ENCODE peak calls at places on chromosomes 5 and 9, in five cellular contexts. R is SK-N-SH, G is HepG2, F is GM23338, U is HCT116. T is an unnamed sample. For H3K4me1, the result is how much of the 10 kb centered on the place peaks cover.

GRCh38 chr9:90842984-90843383 is 41.4 kb downstream of the SYK start:
- DNase-seq in F (no peak), U (no peak), R (no peak), G (no peak), T (no peak)

GRCh38 chr5:163424836-163425235 is 12.6 kb upstream of the CCNG1 start:
- DNase-seq in F (no peak), R (no peak), G (no peak), U (no peak), T (no peak)

GRCh38 chr5:158387499-158387898 is 528.6 kb upstream of the CLINT1 start:
- DNase-seq in F (no peak), G (no peak), U (no peak), R (peak), T (no peak)

GRCh38 chr5:140341591-140341990 is 4.8 kb downstream of the HBEGF start:
- DNase-seq in F (no peak), G (no peak), R (no peak), U (no peak), T (no peak)

GRCh38 chr9:87497604-87498045 is at the start of gene DAPK1:
- DNase-seq in F (peak), R (peak), U (peak), G (peak), T (no peak)

GRCh38 chr9:27847818-27848217 is 274.5 kb upstream of the C9orf72 start:
- DNase-seq in U (no peak), R (no peak), G (no peak), F (no peak), T (no peak)

GRCh38 chr9:104881991-104882555 is 45.9 kb downstream of the ABCA1 start:
- DNase-seq in U (no peak), F (no peak), G (no peak), R (peak), T (no peak)

GRCh38 chr9:127503947-127504886 is 52.9 kb downstream of the LRSAM1 start:
- DNase-seq in R (peak), G (peak), F (peak), U (peak), T (no peak)

GRCh38 chr9:4318741-4319140 is 18.9 kb upstream of the GLIS3 start:
- DNase-seq in F (no peak), G (no peak), U (no peak), R (no peak), T (no peak)

GRCh38 chr9:111362526-111362925 is 32.5 kb upstream of the OR2K2 start:
- DNase-seq in R (no peak), G (no peak), U (no peak), F (no peak), T (no peak)

GRCh38 chr9:114082017-114082735 is 4.1 kb upstream of the AMBP start:
- DNase-seq in G (peak), U (peak), F (peak), R (peak), T (peak)

GRCh38 chr9:115615821-115616665 is 498.1 kb upstream of the TNC start:
- DNase-seq in G (no peak), R (peak), U (no peak), F (no peak), T (no peak)

GRCh38 chr5:131217791-131218190 is 46.1 kb upstream of the CDC42SE2 start:
- DNase-seq in G (no peak), F (no peak), R (no peak), U (no peak), T (no peak)

GRCh38 chr5:25909163-25909562 is 1129.2 kb downstream of the CDH9 start:
- DNase-seq in F (no peak), G (no peak), U (no peak), R (no peak), T (no peak)

GRCh38 chr5:113061851-113062631 is 85.4 kb downstream of the DCP2 start:
- DNase-seq in G (no peak), R (peak), F (no peak), U (no peak), T (no peak)

GRCh38 chr9:124320062-124320973 is 62.6 kb downstream of the NEK6 start:
- DNase-seq in R (peak), G (peak), U (peak), F (peak), T (no peak)

GRCh38 chr5:17738461-17738860 is 104.2 kb downstream of the TAF11L14 start:
- DNase-seq in R (no peak), F (no peak), G (no peak), U (no peak), T (no peak)

GRCh38 chr9:72753261-72753893 is 199.5 kb downstream of the ALDH1A1 start:
- DNase-seq in G (no peak), R (no peak), U (no peak), F (no peak), T (no peak)

GRCh38 chr5:161305601-161306000 is 240.9 kb downstream of the GABRB2 start:
- DNase-seq in F (no peak), U (no peak), G (no peak), R (no peak), T (no peak)

GRCh38 chr9:76629205-76629990 is 134.8 kb upstream of the PCA3 start:
- DNase-seq in F (no peak), R (no peak), G (no peak), U (no peak), T (no peak)

GRCh38 chr5:32848120-32848519 is 137.0 kb downstream of the NPR3 start:
- DNase-seq in U (no peak), G (no peak), F (no peak), R (no peak), T (no peak)

GRCh38 chr9:106677815-106678214 is 185.2 kb upstream of the ZNF462 start:
- DNase-seq in G (no peak), U (no peak), F (peak), R (no peak), T (no peak)
- H3K4me1 ChIP-seq in G (under half), U (under half), F (under half), R (under half), T (under half)

DNA sequence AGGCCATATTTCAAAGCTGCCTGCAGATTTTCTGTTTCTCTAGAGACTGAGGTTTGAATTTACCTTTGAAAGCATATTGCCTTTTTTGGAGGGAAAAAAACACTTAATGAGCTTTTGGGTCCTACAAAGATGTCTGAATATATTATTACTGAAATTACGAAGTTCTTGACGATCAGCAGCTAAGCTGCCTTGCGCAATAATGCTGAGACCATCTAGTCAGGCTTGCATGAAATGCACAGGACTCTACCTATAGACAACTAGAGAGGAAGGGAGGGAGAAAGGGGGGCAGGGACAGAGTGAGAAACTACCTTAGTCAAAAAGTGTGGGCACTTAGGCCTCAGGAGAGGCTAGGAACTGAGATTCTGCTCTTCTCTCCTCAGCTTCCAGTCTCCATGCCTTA is 175.9 kb upstream of the KIF2A start:
- DNase-seq in F (no peak), U (no peak), R (no peak), G (no peak), T (no peak)
- TF ChIP-seq CTCF in F (no peak), U (no peak), R (no peak), G (no peak), T (no peak)

DNA sequence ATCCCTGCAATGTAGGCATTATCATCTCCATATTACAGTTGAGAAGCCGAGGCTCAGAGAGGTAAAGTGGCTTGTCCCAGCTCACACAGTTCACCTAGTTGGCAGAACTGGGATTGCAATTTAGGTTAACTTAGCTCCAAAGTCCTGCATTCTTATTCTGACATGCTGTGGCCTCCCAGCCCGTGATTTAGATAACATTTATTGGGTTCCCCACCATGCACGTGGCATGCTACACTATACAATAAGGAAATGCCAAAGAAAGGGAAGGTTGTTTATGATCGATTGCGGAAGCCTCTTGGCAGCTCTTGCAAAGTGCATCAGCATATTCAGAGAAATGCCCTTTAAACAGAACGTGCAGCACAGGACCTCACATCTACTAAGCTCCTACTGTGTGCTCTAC is 3.2 kb downstream of the NEURL1B start:
- DNase-seq in R (no peak), F (no peak), G (no peak), U (no peak), T (no peak)
- TF ChIP-seq POLR2AphosphoS5 in R (no peak), F (no peak), G (no peak), U (no peak), T (no peak)

GRCh38 chr5:151662805-151663204 is 23.9 kb downstream of the SPARC start:
- DNase-seq in U (no peak), R (no peak), F (no peak), G (no peak), T (no peak)
- H3K4me1 ChIP-seq in U (under half), R (under half), F (under half), G (under half), T (half or more)

GRCh38 chr9:35911690-35912089 is 2.4 kb downstream of the SPAAR start:
- DNase-seq in G (no peak), R (no peak), U (no peak), F (no peak), T (no peak)

GRCh38 chr9:35912791-35913400 is 3.6 kb downstream of the SPAAR start:
- DNase-seq in F (no peak), R (no peak), G (no peak), U (no peak), T (no peak)

GRCh38 chr9:35909687-35910612 is 660 bp downstream of the SPAAR start:
- DNase-seq in F (no peak), G (no peak), U (no peak), R (no peak), T (no peak)

GRCh38 chr9:35909274-35909673 is at the start of gene SPAAR:
- DNase-seq in U (no peak), F (no peak), G (no peak), R (no peak), T (no peak)

DNA sequence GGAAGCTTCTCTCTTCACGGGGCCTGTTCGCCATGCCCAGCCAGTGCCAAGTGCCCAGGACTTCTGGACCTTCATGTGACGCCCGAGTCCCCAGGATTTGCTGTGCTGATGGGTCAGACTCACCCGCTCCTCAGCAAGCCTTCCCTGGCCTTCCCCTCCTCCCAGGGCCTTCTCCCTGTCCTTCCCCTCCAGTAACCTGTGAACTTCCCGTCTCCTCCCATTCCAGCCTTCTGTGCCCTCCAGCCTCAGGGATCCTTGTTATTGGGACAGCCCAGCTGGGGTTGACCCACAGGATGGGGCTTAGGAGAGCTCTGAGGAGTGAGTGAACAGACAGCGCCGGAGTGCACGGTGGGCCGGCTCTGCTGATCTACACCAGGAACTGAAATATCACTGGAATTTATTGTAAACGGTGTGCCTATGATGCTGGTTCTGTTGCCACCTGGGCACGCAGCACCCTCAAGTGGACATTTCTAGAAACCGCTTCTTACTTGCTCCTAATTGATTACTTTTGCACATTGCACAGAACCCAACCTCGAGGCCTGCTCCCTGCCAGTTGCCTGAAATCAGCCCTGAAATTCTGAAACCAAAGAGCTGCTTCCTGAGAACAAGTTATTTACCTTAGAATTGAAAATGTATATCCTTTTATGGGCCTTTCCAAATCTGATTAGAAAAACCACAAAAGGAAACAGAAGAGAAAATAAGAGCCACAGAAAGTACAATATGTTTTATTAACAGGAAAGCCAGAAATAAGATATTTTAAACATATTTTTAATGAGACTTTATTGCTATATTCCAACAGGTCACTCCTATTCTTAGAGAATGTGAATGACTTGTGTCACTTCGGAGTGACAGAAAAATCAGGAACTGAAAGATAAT is 1.6 kb downstream of the SPAAR start:
- DNase-seq in R (no peak), U (peak), G (peak), F (peak), T (no peak)
- TF ChIP-seq CTCF in R (peak), U (peak), G (peak), F (peak), T (no peak)

DNA sequence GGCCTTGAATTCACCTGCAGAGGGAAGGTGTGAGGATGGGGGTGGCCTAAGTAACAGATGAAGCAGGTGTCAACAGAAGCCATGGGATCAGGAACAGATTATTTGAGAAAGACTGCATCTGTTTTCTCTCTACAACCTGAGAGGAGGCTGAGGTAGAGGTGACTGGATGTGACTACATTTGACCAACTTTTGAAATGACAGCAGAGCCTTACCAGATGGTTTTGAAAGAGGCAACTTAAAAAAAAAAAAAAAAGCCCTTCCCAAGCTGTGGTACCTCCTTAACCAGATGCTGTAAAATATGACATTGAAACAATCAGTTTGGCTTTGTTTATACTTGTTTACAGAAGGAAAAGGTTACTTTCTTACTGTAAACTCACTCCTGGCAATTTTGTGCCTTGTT is 108.6 kb downstream of the TRIO start:
- DNase-seq in R (no peak), F (no peak), U (no peak), G (no peak), T (no peak)
- TF ChIP-seq POLR2AphosphoS5 in R (no peak), F (no peak), U (no peak), G (no peak), T (no peak)

T was measured in vagina.